ENCODE peak calls at places on chromosomes 16 and 17, in ten cellular contexts. F, O, P, Z, D, K, A, B, Y and G are unnamed samples.

GRCh38 chr17:73138541-73139138 is 26.2 kb upstream of the SSTR2 start:
- DNase-seq in B (no peak), K (peak; percentile 23), Z (no peak), O (no peak), F (no peak), P (no peak), D (no peak), Y (no peak), A (no peak), G (no peak)

GRCh38 chr17:62892870-62893338 is 73.1 kb upstream of the TANC2 start:
- DNase-seq in K (no peak), B (peak; percentile 51), F (no peak), D (no peak), O (peak; percentile 99), A (peak; percentile 3), Y (no peak), Z (peak; percentile 53), P (peak; percentile 66), G (no peak)

GRCh38 chr16:69240336-69240735 is 53.4 kb downstream of the SNTB2 start:
- DNase-seq in B (peak; percentile 17), A (no peak), D (no peak), F (no peak), P (peak; percentile 12), O (no peak), K (no peak), Y (no peak), Z (no peak), G (no peak)

GRCh38 chr17:74862108-74862901 is 2.6 kb upstream of the GRIN2C start:
- DNase-seq in F (peak; percentile 7), A (peak; percentile 78), B (no peak), P (peak; percentile 20), Y (peak; percentile 43), Z (peak; percentile 16), D (peak; percentile 62), K (peak; percentile 56), O (peak; percentile 36), G (peak; percentile 70)

GRCh38 chr16:55333690-55334089 is 9.7 kb downstream of the IRX6 start:
- DNase-seq in F (no peak), B (no peak), Z (no peak), A (no peak), D (no peak), O (no peak), K (no peak), Y (no peak), P (no peak), G (no peak)

GRCh38 chr16:6958184-6958583 is 374.5 kb upstream of the RBFOX1 start:
- DNase-seq in F (no peak), B (no peak), Z (no peak), A (no peak), K (no peak), P (no peak), O (no peak), D (no peak), Y (no peak), G (no peak)

GRCh38 chr17:53896047-53896446 is 73.3 kb downstream of the KIF2B start:
- DNase-seq in A (no peak), K (no peak), B (no peak), D (no peak), Z (no peak), O (no peak), P (no peak), F (no peak), Y (no peak), G (no peak)

GRCh38 chr17:8740486-8740885 is 4.2 kb downstream of the CCDC42 start:
- DNase-seq in B (no peak), P (no peak), A (peak; percentile 17), F (no peak), Y (peak; percentile 30), O (no peak), D (peak; percentile 33), Z (no peak), K (no peak), G (no peak)

GRCh38 chr16:14502256-14502875 is 127.7 kb downstream of the PARN start:
- DNase-seq in P (no peak), A (no peak), F (no peak), Y (no peak), Z (no peak), K (no peak), D (no peak), B (no peak), O (no peak), G (peak; percentile 34)

GRCh38 chr17:39225974-39226683 is 384 bp upstream of the STAC2 start:
- DNase-seq in D (peak; percentile 39), F (no peak), B (no peak), P (no peak), Y (peak; percentile 37), Z (peak; percentile 67), K (peak; percentile 82), A (peak; percentile 42), O (no peak), G (no peak)

GRCh38 chr17:74773414-74773813 is 2.7 kb downstream of the NAT9 start:
- DNase-seq in Z (no peak), O (no peak), P (no peak), K (no peak), D (no peak), A (no peak), Y (no peak), F (no peak), B (no peak), G (no peak)

GRCh38 chr17:49616086-49616485 is 40.4 kb downstream of the NXPH3 start:
- DNase-seq in O (peak; percentile 29), Z (no peak), B (no peak), F (no peak), P (no peak), D (no peak), Y (no peak), K (peak; percentile 51), A (no peak), G (no peak)